ENCODE peak calls at places on chromosomes 1 and 21, in four cellular contexts. F is GM12878, D is A549, J is HepG2. U is an unnamed sample.

GRCh38 chr1:154474802-154475201 is 27.2 kb upstream of the TDRD10 start:
- DNase-seq in F (no peak), D (peak; percentile 39), J (peak; percentile 51), U (no peak)

GRCh38 chr1:212691561-212692071 is 8.0 kb downstream of the BATF3 start:
- DNase-seq in F (peak; percentile 60), D (no peak), J (no peak), U (no peak)

GRCh38 chr1:156230102-156230501 is 11.9 kb upstream of the BGLAP start:
- DNase-seq in F (no peak), D (no peak), J (no peak), U (no peak)

GRCh38 chr1:91012196-91012595 is 9.6 kb downstream of the ZNF644 start:
- DNase-seq in F (no peak), D (no peak), J (no peak), U (no peak)

GRCh38 chr1:93770640-93771039 is 89.0 kb upstream of the BCAR3 start:
- DNase-seq in F (no peak), D (no peak), J (no peak), U (no peak)

GRCh38 chr1:147850737-147851136 is 51.9 kb upstream of the GJA8 start:
- DNase-seq in F (no peak), D (no peak), J (no peak), U (no peak)

GRCh38 chr1:17099941-17100340 is 19.3 kb downstream of the PADI2 start:
- DNase-seq in F (no peak), D (no peak), J (no peak), U (no peak)

GRCh38 chr1:89269277-89269676 is 3.4 kb downstream of the GBP5 start:
- DNase-seq in F (no peak), D (no peak), J (no peak), U (no peak)

GRCh38 chr21:37073417-37074194 is 552 bp downstream of the TTC3 start:
- DNase-seq in F (no peak), D (peak; percentile 14), J (no peak), U (peak; percentile 61)

GRCh38 chr1:47886141-47886540 is 111.0 kb downstream of the TRABD2B start:
- DNase-seq in F (no peak), D (no peak), J (no peak), U (no peak)

GRCh38 chr1:42251042-42251441 is 84.0 kb downstream of the FOXJ3 start:
- DNase-seq in F (no peak), D (no peak), J (no peak), U (no peak)

GRCh38 chr1:242431786-242432185 is 92.7 kb downstream of the PLD5 start:
- DNase-seq in F (no peak), D (no peak), J (no peak), U (no peak)

GRCh38 chr1:234553241-234554156 is 56.5 kb downstream of the IRF2BP2 start:
- DNase-seq in F (no peak), D (no peak), J (no peak), U (peak; percentile 82)

GRCh38 chr1:198520524-198521254 is 19.8 kb downstream of the ATP6V1G3 start:
- DNase-seq in F (peak; percentile 55), D (no peak), J (no peak), U (no peak)

GRCh38 chr1:92480200-92480812 is 6.4 kb downstream of the GFI1 start:
- DNase-seq in F (no peak), D (no peak), J (no peak), U (no peak)

GRCh38 chr1:175830500-175830899 is 87.1 kb upstream of the TNR start:
- DNase-seq in F (no peak), D (no peak), J (no peak), U (no peak)

GRCh38 chr1:172447641-172448040 is 3.8 kb upstream of the PIGC start:
- DNase-seq in F (no peak), D (no peak), J (no peak), U (no peak)

GRCh38 chr1:210376836-210377377 is 48.2 kb downstream of the HHAT start:
- DNase-seq in F (no peak), D (no peak), J (no peak), U (no peak)

GRCh38 chr1:9128161-9128519 is 762 bp downstream of the GPR157 start:
- DNase-seq in F (no peak), D (no peak), J (no peak), U (peak; percentile 39)

GRCh38 chr1:9127395-9128160 is 1.3 kb downstream of the GPR157 start:
- DNase-seq in F (no peak), D (no peak), J (no peak), U (no peak)

GRCh38 chr1:9129391-9130041 is 614 bp upstream of the GPR157 start:
- DNase-seq in F (peak; percentile 65), D (peak; percentile 85), J (peak; percentile 78), U (peak; percentile 89)

GRCh38 chr1:9126511-9126910 is 2.4 kb downstream of the GPR157 start:
- DNase-seq in F (no peak), D (no peak), J (no peak), U (no peak)

DNA sequence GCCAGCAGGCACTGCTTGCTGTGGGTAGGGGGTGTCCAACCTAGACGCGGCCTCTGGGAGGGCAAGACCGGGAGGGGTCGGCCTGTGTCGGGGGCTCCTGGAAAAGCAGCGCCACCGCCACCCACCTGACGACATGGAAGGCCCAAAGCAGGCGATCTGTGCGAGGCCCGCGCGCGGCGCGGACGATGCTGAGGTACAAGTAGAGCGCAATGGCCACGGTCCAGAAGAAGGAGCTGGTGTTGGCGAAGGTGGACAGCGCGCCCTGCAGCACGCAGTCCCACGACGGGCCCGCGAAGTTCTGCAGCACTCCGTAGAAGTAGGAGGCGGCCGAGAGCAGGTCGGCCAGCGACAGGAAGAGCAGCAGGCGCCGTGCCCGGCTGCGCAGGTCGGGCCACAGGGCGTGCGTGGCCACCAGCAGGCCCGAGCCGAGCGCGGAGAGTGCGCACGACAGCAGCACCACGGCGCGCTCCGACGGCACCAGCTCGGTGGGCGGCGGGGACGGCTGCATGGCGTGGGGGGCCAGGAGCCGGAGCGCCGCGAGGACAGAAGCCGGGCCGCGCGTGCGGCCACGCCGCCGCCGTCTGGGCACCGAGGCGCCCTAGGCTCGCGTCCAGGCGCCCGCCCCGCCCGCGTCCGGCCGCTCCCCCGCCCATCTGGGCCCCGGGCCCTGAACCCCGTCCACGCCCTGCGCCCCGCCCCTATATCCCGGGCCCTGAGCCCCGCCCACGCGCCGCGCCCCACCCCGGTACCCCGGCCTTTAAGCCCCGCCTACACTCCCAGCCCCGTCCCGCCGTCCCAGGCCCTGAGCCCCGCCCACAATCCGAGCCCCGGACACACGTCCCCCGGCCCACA is at the start of gene GPR157:
- DNase-seq in F (no peak), D (peak; percentile 85), J (peak; percentile 62), U (peak; percentile 100)
- TF ChIP-seq PBX3 in F (no peak), D (no peak), J (no peak), U (no peak)

DNA sequence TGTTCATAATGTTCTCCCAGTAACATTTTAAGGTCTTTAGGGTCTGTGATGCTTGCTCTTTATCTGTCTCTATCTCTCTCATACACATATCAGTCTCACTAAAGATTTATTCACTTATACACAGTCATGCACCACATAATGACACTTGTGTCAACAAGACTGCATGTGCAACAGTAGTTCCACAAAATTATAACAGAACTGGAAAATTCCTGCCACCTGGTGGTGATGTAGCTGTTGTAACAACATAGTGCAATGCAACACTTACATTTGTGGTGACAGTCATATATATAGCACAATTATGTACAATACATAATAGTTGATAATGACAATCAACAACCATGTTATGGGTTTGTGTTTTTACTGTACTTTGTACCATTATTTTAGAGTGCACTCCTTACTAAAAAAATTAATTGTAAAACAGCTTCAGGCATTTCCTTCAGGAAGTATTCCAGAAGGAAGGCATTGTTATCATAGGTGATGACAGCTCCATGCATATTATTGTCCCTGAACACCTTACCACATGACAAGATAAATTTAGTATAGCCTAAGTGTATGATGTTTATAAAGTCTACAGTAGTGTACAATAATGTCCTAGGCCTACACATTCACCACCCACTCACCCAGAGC is 8.1 kb downstream of the TDRD5 start:
- DNase-seq in F (no peak), D (peak; percentile 64), J (peak; percentile 48), U (no peak)
- TF ChIP-seq CTCF in F (peak; percentile 43), D (peak; percentile 59), J (peak; percentile 71), U (peak; percentile 51)

DNA sequence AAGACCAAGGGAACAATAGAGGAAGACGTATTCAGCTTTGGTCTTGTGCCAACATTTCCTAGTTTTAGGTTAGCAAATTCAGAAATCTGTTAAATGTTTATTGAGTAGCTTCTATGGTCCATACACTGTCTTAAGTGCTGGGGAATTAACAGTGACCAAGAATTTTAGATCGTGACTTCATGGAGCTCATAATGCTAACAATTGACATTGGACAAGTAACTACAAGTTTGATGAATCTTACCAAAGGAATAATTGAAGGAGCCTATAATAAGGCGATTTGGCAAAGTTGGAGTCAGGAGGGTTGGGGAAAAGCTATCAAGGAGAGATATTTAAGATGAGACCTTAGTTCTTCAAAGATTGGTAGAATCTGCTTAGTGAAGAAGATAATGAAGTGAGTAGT is 1.4 kb upstream of the SLAMF9 start:
- DNase-seq in F (no peak), D (no peak), J (no peak), U (no peak)
- TF ChIP-seq PBX3 in F (no peak), D (no peak), J (no peak), U (no peak)

GRCh38 chr1:24308365-24309015 is 10.7 kb upstream of the GRHL3 start:
- DNase-seq in F (no peak), D (peak; percentile 53), J (no peak), U (no peak)
- TF ChIP-seq CTCF in F (no peak), D (no peak), J (no peak), U (peak; percentile 42)

GRCh38 chr21:33948096-33948950 is 32.7 kb upstream of the ATP5PO start:
- DNase-seq in F (peak; percentile 89), D (peak; percentile 62), J (no peak), U (peak; percentile 54)
- TF ChIP-seq PBX3 in F (no peak), D (no peak), J (no peak), U (no peak)

DNA sequence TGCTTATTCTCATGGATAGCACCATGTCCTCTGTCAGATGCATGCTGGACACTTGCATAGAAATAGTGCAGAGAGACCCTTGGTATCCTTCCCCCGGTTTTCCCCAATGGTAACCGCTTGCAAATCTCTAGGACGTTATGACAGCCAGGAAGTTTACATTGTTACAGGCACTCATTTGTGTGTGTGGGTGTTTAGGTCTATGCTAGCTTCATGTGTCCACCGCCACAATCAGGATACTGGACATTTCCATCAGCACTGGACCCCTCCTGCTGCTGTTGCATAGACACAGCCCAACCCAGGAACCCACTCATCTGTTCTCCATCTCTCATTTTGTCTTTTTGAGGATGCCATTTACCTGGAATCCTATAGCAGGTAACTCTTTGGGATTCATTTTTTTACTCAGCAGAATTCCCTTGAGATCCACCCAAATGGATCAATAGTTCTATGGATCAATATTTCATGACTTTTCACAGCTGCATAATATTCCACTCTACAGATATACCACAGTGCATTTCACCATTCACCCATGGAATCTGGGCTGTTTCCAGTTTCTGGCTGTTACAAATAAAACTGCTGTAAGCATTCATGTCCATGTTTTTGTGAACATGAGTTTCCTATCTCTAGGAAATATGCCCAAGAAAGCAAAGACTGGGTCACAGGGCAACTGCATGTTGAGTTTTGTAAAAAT is 6.6 kb upstream of the WNT9A start:
- DNase-seq in F (no peak), D (no peak), J (no peak), U (no peak)
- TF ChIP-seq CTCF in F (no peak), D (no peak), J (no peak), U (no peak)

GRCh38 chr1:226575436-226576390 is 27.1 kb downstream of the STUM start:
- DNase-seq in F (no peak), D (no peak), J (no peak), U (peak; percentile 71)
- TF ChIP-seq PBX3 in F (no peak), D (no peak), J (no peak), U (no peak)

U was measured in SK-N-SH.